ENCODE peak calls at places on chromosomes 1 and 21, in six cellular contexts. K is tibial nerve, E is PC-3, H is A549, C is GM12878, Q is small intestine. X is an unnamed sample. For H3K9me3, the result is how much of the 10 kb centered on the place peaks cover.

GRCh38 chr1:236016083-236016482 is 48.8 kb downstream of the NID1 start:
- DNase-seq in K (peak), Q (no peak), E (no peak), C (no peak), H (no peak), X (no peak)

GRCh38 chr21:16770279-16770678 is 742.6 kb upstream of the CXADR start:
- DNase-seq in H (no peak), Q (no peak), E (no peak), K (no peak), C (no peak), X (no peak)

GRCh38 chr1:88401283-88401682 is 282.8 kb upstream of the PKN2 start:
- DNase-seq in C (peak), H (no peak), K (no peak), Q (no peak), E (no peak), X (no peak)

GRCh38 chr1:236051107-236051885 is 13.6 kb downstream of the NID1 start:
- DNase-seq in E (no peak), C (no peak), Q (no peak), H (no peak), K (no peak), X (no peak)

GRCh38 chr1:75616436-75617433 is 5.8 kb upstream of the SLC44A5 start:
- DNase-seq in Q (no peak), K (no peak), H (no peak), C (no peak), E (no peak), X (no peak)

GRCh38 chr1:204083491-204083890 is 10.6 kb downstream of the SOX13 start:
- DNase-seq in C (no peak), H (no peak), Q (no peak), K (no peak), E (no peak), X (no peak)

GRCh38 chr1:181587870-181588438 is 104.6 kb downstream of the CACNA1E start:
- DNase-seq in E (no peak), K (no peak), H (no peak), C (no peak), Q (no peak), X (no peak)

GRCh38 chr1:30930631-30931173 is 22.1 kb upstream of the SDC3 start:
- DNase-seq in C (no peak), E (no peak), Q (no peak), H (no peak), K (no peak), X (no peak)

GRCh38 chr1:225888289-225888897 is 553 bp downstream of the LEFTY1 start:
- DNase-seq in Q (no peak), C (no peak), E (peak), H (no peak), K (no peak), X (no peak)

GRCh38 chr1:109498161-109498801 is 4.4 kb downstream of the CYB561D1 start:
- DNase-seq in Q (peak), E (peak), C (no peak), H (peak), K (no peak), X (no peak)

GRCh38 chr1:197675475-197676324 is 99.6 kb downstream of the DENND1B start:
- DNase-seq in C (no peak), H (peak), E (no peak), K (no peak), Q (peak), X (no peak)

GRCh38 chr1:11301593-11301992 is 28.6 kb downstream of the UBIAD1 start:
- DNase-seq in Q (no peak), E (no peak), H (no peak), C (no peak), K (no peak), X (no peak)

GRCh38 chr1:89794406-89794805 is 26.4 kb upstream of the LRRC8D start:
- DNase-seq in Q (no peak), H (no peak), K (no peak), E (no peak), C (no peak), X (no peak)

GRCh38 chr1:20654104-20654690 is 7.0 kb downstream of the DDOST start:
- DNase-seq in E (no peak), H (no peak), Q (no peak), K (no peak), C (no peak), X (no peak)

GRCh38 chr1:152013664-152014237 is 20.1 kb upstream of the S100A10 start:
- DNase-seq in K (no peak), H (peak), Q (peak), E (peak), C (no peak), X (no peak)

GRCh38 chr1:109441105-109441504 is 14.9 kb upstream of the PSMA5 start:
- DNase-seq in C (no peak), E (peak), K (no peak), Q (no peak), H (no peak), X (no peak)

GRCh38 chr1:38041941-38042834 is 4.4 kb downstream of the POU3F1 start:
- DNase-seq in C (no peak), E (no peak), K (no peak), H (no peak), Q (no peak), X (no peak)

GRCh38 chr21:15788847-15789548 is 59.2 kb downstream of the USP25 start:
- DNase-seq in H (no peak), C (no peak), Q (no peak), K (no peak), E (peak), X (no peak)

GRCh38 chr1:7786785-7787184 is 2.7 kb downstream of the PER3 start:
- DNase-seq in K (no peak), E (no peak), C (no peak), H (no peak), Q (no peak), X (no peak)

GRCh38 chr21:39099859-39100258 is 83.4 kb downstream of the PSMG1 start:
- DNase-seq in K (no peak), H (no peak), E (no peak), C (no peak), Q (no peak), X (no peak)

GRCh38 chr1:155646307-155646706 is 36.3 kb downstream of the MSTO1 start:
- DNase-seq in E (no peak), Q (no peak), H (no peak), C (no peak), K (peak), X (no peak)

GRCh38 chr1:41533016-41533730 is 48.7 kb upstream of the EDN2 start:
- DNase-seq in K (peak), E (no peak), C (no peak), H (no peak), Q (no peak), X (no peak)

GRCh38 chr1:97632075-97632474 is 288.8 kb downstream of the DPYD start:
- DNase-seq in H (peak), Q (peak), K (no peak), E (peak), C (no peak), X (peak)

GRCh38 chr1:21451981-21452411 is 12.1 kb downstream of the NBPF3 start:
- DNase-seq in H (no peak), Q (peak), E (peak), C (no peak), K (no peak), X (no peak)

GRCh38 chr1:1240822-1241587 is 5.5 kb downstream of the C1QTNF12 start:
- DNase-seq in H (no peak), C (no peak), K (no peak), E (no peak), Q (no peak), X (no peak)

GRCh38 chr1:22508329-22508728 is 55.0 kb upstream of the EPHA8 start:
- DNase-seq in Q (no peak), H (no peak), C (no peak), E (no peak), K (no peak), X (peak)

GRCh38 chr1:180925471-180926051 is 12.9 kb downstream of the KIAA1614 start:
- DNase-seq in E (no peak), Q (peak), K (no peak), H (no peak), C (no peak), X (no peak)

GRCh38 chr21:42641311-42642218 is 11.9 kb upstream of the PDE9A start:
- DNase-seq in Q (no peak), C (no peak), K (no peak), H (no peak), E (no peak), X (no peak)

GRCh38 chr1:158149175-158149574 is 31.5 kb upstream of the CD1D start:
- DNase-seq in E (no peak), H (no peak), Q (no peak), C (no peak), K (no peak), X (no peak)

DNA sequence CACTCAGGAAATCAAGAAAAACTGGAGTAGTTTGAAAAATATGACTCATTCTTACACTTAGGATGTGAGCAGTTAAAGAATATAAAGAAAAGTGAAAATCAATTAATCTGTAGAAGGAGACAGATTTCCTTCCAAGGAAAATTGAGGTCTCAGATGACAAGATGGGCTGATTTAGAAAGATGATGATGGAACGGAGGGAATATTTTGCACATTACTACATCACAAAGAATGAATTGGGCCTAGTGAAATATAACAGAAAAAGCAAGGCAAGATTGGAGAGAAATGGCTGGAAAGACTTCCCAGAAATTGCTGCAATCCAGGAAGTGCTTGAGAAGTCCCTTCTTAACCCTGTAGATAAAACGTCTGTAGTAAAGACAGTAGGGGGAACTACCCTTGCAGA is 169.1 kb upstream of the SYT6 start:
- DNase-seq in Q (no peak), C (no peak), E (no peak), H (no peak), K (no peak), X (no peak)
- H3K9me3 ChIP-seq in Q (under half), C (under half), E (under half), H (under half), K (under half), X (under half)

GRCh38 chr21:10464975-10465374 is 56.4 kb upstream of the TPTE start:
- DNase-seq in H (no peak), E (no peak), K (no peak), C (no peak), Q (no peak), X (no peak)

GRCh38 chr21:10466200-10466599 is 55.2 kb upstream of the TPTE start:
- DNase-seq in H (no peak), K (no peak), E (no peak), C (no peak), Q (no peak), X (no peak)

GRCh38 chr21:10463156-10463555 is 58.2 kb upstream of the TPTE start:
- DNase-seq in E (no peak), C (no peak), H (no peak), K (no peak), Q (no peak), X (no peak)
- H3K9me3 ChIP-seq in E (under half), C (under half), H (under half), K (under half), Q (under half), X (under half)

DNA sequence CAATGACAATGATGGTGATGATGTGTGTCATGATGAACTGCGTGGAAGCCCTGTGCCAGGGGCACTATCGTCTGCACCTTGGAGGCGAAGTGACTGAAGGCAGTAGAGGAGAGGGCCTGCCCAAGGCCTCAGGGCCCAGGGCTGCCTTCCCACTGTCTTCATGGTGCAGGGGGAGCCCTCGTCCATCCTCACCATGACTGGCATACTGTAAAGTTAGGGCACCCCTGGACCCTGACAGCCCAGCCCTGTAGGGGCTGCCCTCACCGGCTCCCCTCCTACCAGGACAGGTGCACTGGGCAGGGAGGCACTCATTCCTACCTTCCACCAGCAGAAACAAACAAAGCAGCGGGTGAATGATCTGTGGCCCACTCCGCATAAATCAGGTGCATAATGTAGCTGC is 156.9 kb upstream of the C1orf174 start:
- DNase-seq in H (no peak), E (no peak), K (no peak), C (no peak), Q (no peak), X (no peak)
- H3K9me3 ChIP-seq in H (under half), E (under half), K (under half), C (under half), Q (under half), X (half or more)

GRCh38 chr1:174322202-174322862 is 125.4 kb upstream of the GPR52 start:
- DNase-seq in C (no peak), H (no peak), E (no peak), K (no peak), Q (peak), X (no peak)
- H3K9me3 ChIP-seq in C (under half), H (under half), E (under half), K (under half), Q (under half), X (under half)

GRCh38 chr1:238474263-238474662 is 583.5 kb upstream of the ZP4 start:
- DNase-seq in K (no peak), E (no peak), C (no peak), H (no peak), Q (no peak), X (no peak)
- H3K9me3 ChIP-seq in K (under half), E (under half), C (under half), H (under half), Q (under half), X (under half)

GRCh38 chr1:99993468-99993845 is 23.7 kb downstream of the SLC35A3 start:
- DNase-seq in C (no peak), K (no peak), H (no peak), Q (no peak), E (no peak), X (no peak)
- H3K9me3 ChIP-seq in C (under half), K (under half), H (under half), Q (under half), E (under half), X (under half)

DNA sequence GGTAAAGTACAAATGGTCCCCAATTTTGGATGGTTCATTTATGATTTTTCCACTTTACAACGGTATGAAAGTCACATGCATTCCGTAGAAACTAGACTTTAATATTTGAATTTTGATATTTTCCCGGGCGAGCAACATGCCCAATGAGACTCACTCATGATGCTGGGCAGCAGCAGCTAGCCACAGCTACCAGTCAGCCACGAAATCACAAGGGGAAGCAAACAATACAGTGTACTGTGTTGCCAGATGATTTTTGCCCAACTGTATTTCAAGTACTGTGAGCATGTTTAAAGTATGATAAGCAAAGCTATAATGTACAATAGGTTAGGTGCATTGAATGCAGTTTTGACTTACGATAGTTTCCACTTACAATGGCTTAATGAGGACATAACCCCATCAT is 266.8 kb downstream of the VAV3 start:
- DNase-seq in Q (no peak), K (no peak), C (no peak), H (no peak), E (no peak), X (no peak)
- H3K9me3 ChIP-seq in Q (under half), K (under half), C (under half), H (under half), E (under half), X (under half)

X was measured in AG04450.